ENCODE peak calls at places on chromosomes 3 and 15, in nine cellular contexts. H is colonic mucosa; N is hypothalamus; T is aorta; E is activated naive CD4-positive, alpha-beta T cell treated with anti-CD3 and anti-CD28 coated beads, Interleukin-2, amount 50 U/mL, for 72 hours; V is NCI-H446 treated with DMSO at 0.1 percent for 48 hours; K is cerebellum; B is activated T-cell treated with anti-CD3 and anti-CD28 coated beads for 1 hour; U is CD8-positive, alpha-beta memory T cell. Z is an unnamed sample.

GRCh38 chr3:94089126-94089525 is 26.3 kb downstream of the NSUN3 start:
- DNase-seq in N (no peak), V (no peak), E (no peak), H (no peak), U (no peak), K (no peak), T (no peak), B (no peak), Z (no peak)

GRCh38 chr15:41827290-41827879 is 507 bp upstream of the JMJD7 start:
- DNase-seq in E (no peak), U (peak), K (no peak), V (no peak), B (no peak), H (peak), T (no peak), N (no peak), Z (no peak)

GRCh38 chr3:52488746-52489145 is 6.4 kb upstream of the STAB1 start:
- DNase-seq in T (no peak), V (no peak), H (no peak), K (no peak), E (no peak), U (no peak), N (no peak), B (no peak), Z (no peak)

GRCh38 chr15:29071193-29071906 is 185.6 kb downstream of the APBA2 start:
- DNase-seq in N (no peak), E (no peak), H (no peak), B (no peak), K (peak), V (no peak), U (no peak), T (no peak), Z (no peak)

GRCh38 chr15:68432665-68433064 is 702 bp upstream of the ITGA11 start:
- DNase-seq in H (peak), T (no peak), V (no peak), B (no peak), U (no peak), E (no peak), N (no peak), K (no peak), Z (no peak)

GRCh38 chr3:179304605-179305004 is 18.2 kb upstream of the ZNF639 start:
- DNase-seq in T (no peak), V (no peak), U (no peak), K (no peak), N (no peak), E (no peak), B (no peak), H (no peak), Z (peak)

GRCh38 chr3:101611023-101611422 is 37.0 kb downstream of the PCNP start:
- DNase-seq in V (no peak), E (no peak), H (no peak), N (no peak), B (no peak), K (no peak), U (no peak), T (no peak), Z (no peak)

GRCh38 chr3:50322386-50323091 is at the start of gene HYAL2:
- DNase-seq in H (peak), V (no peak), B (no peak), T (no peak), N (no peak), K (no peak), U (no peak), E (no peak), Z (no peak)

GRCh38 chr3:100570811-100571210 is 38.6 kb upstream of the ADGRG7 start:
- DNase-seq in V (no peak), E (no peak), N (no peak), H (no peak), K (no peak), B (no peak), T (no peak), U (no peak), Z (no peak)

GRCh38 chr3:173617490-173617889 is 219.9 kb downstream of the NLGN1 start:
- DNase-seq in V (peak), T (peak), B (no peak), K (peak), U (no peak), N (no peak), E (no peak), H (no peak), Z (no peak)

GRCh38 chr3:142542054-142542453 is 36.5 kb downstream of the ATR start:
- DNase-seq in N (no peak), B (no peak), U (no peak), E (no peak), T (no peak), V (no peak), K (no peak), H (no peak), Z (no peak)

GRCh38 chr3:168476360-168476980 is 380.7 kb upstream of the GOLIM4 start:
- DNase-seq in U (no peak), V (no peak), E (no peak), T (no peak), H (no peak), N (no peak), B (no peak), K (no peak), Z (no peak)

GRCh38 chr15:75694241-75695182 is 18.1 kb downstream of the CSPG4 start:
- DNase-seq in E (no peak), H (peak), K (peak), N (no peak), V (peak), B (no peak), T (peak), U (no peak), Z (peak)

GRCh38 chr15:41777421-41777973 is 3.2 kb downstream of the MAPKBP1 start:
- DNase-seq in K (no peak), V (no peak), B (no peak), T (no peak), E (no peak), H (no peak), N (no peak), U (no peak), Z (no peak)

GRCh38 chr3:113273604-113274003 is 62.2 kb downstream of the BOC start:
- DNase-seq in E (no peak), T (no peak), B (no peak), U (no peak), V (no peak), K (no peak), H (no peak), N (no peak), Z (no peak)

GRCh38 chr3:117589454-117589853 is 879.9 kb downstream of the TUSC7 start:
- DNase-seq in U (no peak), K (no peak), H (no peak), B (no peak), V (peak), T (no peak), N (no peak), E (no peak), Z (no peak)

GRCh38 chr3:64079369-64080160 is 56.3 kb upstream of the PSMD6 start:
- DNase-seq in B (no peak), K (peak), H (no peak), T (no peak), N (no peak), E (no peak), U (no peak), V (peak), Z (peak)

GRCh38 chr3:171306631-171307030 is 153.6 kb downstream of the TNIK start:
- DNase-seq in U (no peak), N (no peak), E (no peak), V (peak), B (no peak), H (peak), K (peak), T (peak), Z (peak)

GRCh38 chr3:12142476-12142875 is 16.2 kb downstream of the TIMP4 start:
- DNase-seq in B (no peak), N (no peak), T (no peak), E (no peak), K (no peak), V (no peak), H (no peak), U (no peak), Z (no peak)

GRCh38 chr15:48358229-48358641 is 27.0 kb downstream of the DUT start:
- DNase-seq in K (peak), E (no peak), N (no peak), B (no peak), H (no peak), T (no peak), U (no peak), V (peak), Z (peak)

GRCh38 chr3:124999317-124999716 is 56.5 kb downstream of the HEG1 start:
- DNase-seq in H (no peak), B (no peak), K (no peak), U (no peak), V (no peak), T (no peak), E (no peak), N (no peak), Z (no peak)

GRCh38 chr3:33377489-33377888 is 62.7 kb downstream of the UBP1 start:
- DNase-seq in H (no peak), U (no peak), N (no peak), V (no peak), E (no peak), T (no peak), B (no peak), K (no peak), Z (no peak)

GRCh38 chr15:76363251-76363650 is 26.7 kb downstream of the ISL2 start:
- DNase-seq in N (no peak), E (no peak), V (no peak), T (no peak), U (no peak), B (no peak), K (no peak), H (no peak), Z (no peak)

GRCh38 chr3:27311400-27311799 is 57.8 kb downstream of the NEK10 start:
- DNase-seq in T (no peak), N (no peak), V (no peak), B (no peak), U (no peak), H (no peak), K (peak), E (no peak), Z (peak)

GRCh38 chr3:138946554-138947302 is at the start of the genes FOXL2 and FOXL2NB:
- DNase-seq in B (no peak), U (no peak), H (no peak), T (peak), K (no peak), V (no peak), E (peak), N (no peak), Z (no peak)

GRCh38 chr15:39506146-39506545 is 74.7 kb upstream of the THBS1 start:
- DNase-seq in U (no peak), E (no peak), V (no peak), T (no peak), H (no peak), B (no peak), K (no peak), N (no peak), Z (peak)

GRCh38 chr3:194570898-194571297 is 62.3 kb downstream of the TMEM44 start:
- DNase-seq in V (no peak), E (no peak), B (no peak), N (no peak), U (no peak), K (no peak), T (no peak), H (no peak), Z (no peak)

GRCh38 chr3:196238612-196239190 is 22.4 kb downstream of the SLC51A start:
- DNase-seq in U (no peak), K (no peak), B (no peak), V (no peak), T (no peak), E (no peak), N (no peak), H (no peak), Z (peak)

GRCh38 chr15:89171136-89172072 is 50.0 kb downstream of the RLBP1 start:
- DNase-seq in U (peak), N (peak), T (no peak), E (peak), K (peak), B (peak), H (peak), V (no peak), Z (peak)

GRCh38 chr3:154886437-154886836 is 193.7 kb upstream of the MME start:
- DNase-seq in N (no peak), B (no peak), U (no peak), T (no peak), K (no peak), H (no peak), E (no peak), V (no peak), Z (peak)